ENCODE peak calls at places on chromosomes 11 and 22, in nine cellular contexts. One of them, this sample, is unnamed.

GRCh38 chr11:42762348-42762747 is 549.4 kb upstream of the API5 start:
- DNase-seq in A549: no peak
- DNase-seq in ovary: no peak
- DNase-seq in pancreas: no peak
- DNase-seq in HCT116: no peak
- DNase-seq in endothelial cell of umbilical vein: no peak
- DNase-seq in fibroblast of villous mesenchyme: no peak
- DNase-seq in astrocyte of the cerebellum: no peak
- DNase-seq in spleen: no peak
- DNase-seq in this sample: no peak

GRCh38 chr11:65559951-65560537 is 1.9 kb upstream of the LTBP3 start:
- DNase-seq in ovary: no peak
- DNase-seq in pancreas: no peak
- DNase-seq in endothelial cell of umbilical vein: peak; percentile 76
- DNase-seq in spleen: no peak
- DNase-seq in A549: peak; percentile 90
- DNase-seq in astrocyte of the cerebellum: no peak
- DNase-seq in fibroblast of villous mesenchyme: peak; percentile 23
- DNase-seq in HCT116: peak; percentile 89
- DNase-seq in this sample: no peak

GRCh38 chr11:117387992-117388765 is 60.5 kb downstream of the CEP164 start:
- DNase-seq in pancreas: no peak
- DNase-seq in astrocyte of the cerebellum: peak; percentile 38
- DNase-seq in ovary: no peak
- DNase-seq in endothelial cell of umbilical vein: no peak
- DNase-seq in A549: no peak
- DNase-seq in spleen: no peak
- DNase-seq in fibroblast of villous mesenchyme: peak; percentile 74
- DNase-seq in HCT116: no peak
- DNase-seq in this sample: peak; percentile 44

GRCh38 chr11:130830563-130830950 is 85.7 kb downstream of the SNX19 start:
- DNase-seq in ovary: peak; percentile 40
- DNase-seq in A549: no peak
- DNase-seq in pancreas: no peak
- DNase-seq in spleen: no peak
- DNase-seq in astrocyte of the cerebellum: no peak
- DNase-seq in endothelial cell of umbilical vein: no peak
- DNase-seq in fibroblast of villous mesenchyme: no peak
- DNase-seq in HCT116: no peak
- DNase-seq in this sample: no peak

GRCh38 chr11:130999086-130999485 is 82.8 kb upstream of the SNX19 start:
- DNase-seq in fibroblast of villous mesenchyme: peak; percentile 18
- DNase-seq in HCT116: no peak
- DNase-seq in pancreas: no peak
- DNase-seq in spleen: no peak
- DNase-seq in astrocyte of the cerebellum: no peak
- DNase-seq in A549: no peak
- DNase-seq in ovary: no peak
- DNase-seq in endothelial cell of umbilical vein: peak; percentile 64
- DNase-seq in this sample: no peak

GRCh38 chr11:36375348-36376314 is 79.5 kb downstream of the PRR5L start:
- DNase-seq in pancreas: no peak
- DNase-seq in HCT116: no peak
- DNase-seq in A549: no peak
- DNase-seq in endothelial cell of umbilical vein: peak; percentile 25
- DNase-seq in fibroblast of villous mesenchyme: peak; percentile 34
- DNase-seq in ovary: no peak
- DNase-seq in astrocyte of the cerebellum: no peak
- DNase-seq in spleen: no peak
- DNase-seq in this sample: no peak

GRCh38 chr11:62611705-62612365 is 740 bp downstream of the EML3 start:
- DNase-seq in endothelial cell of umbilical vein: peak; percentile 66
- DNase-seq in spleen: peak; percentile 84
- DNase-seq in HCT116: no peak
- DNase-seq in pancreas: no peak
- DNase-seq in A549: peak; percentile 48
- DNase-seq in fibroblast of villous mesenchyme: peak; percentile 55
- DNase-seq in astrocyte of the cerebellum: peak; percentile 43
- DNase-seq in ovary: peak; percentile 76
- DNase-seq in this sample: no peak

GRCh38 chr11:21988477-21988876 is 204.4 kb upstream of the ANO5 start:
- DNase-seq in ovary: no peak
- DNase-seq in HCT116: no peak
- DNase-seq in A549: peak; percentile 29
- DNase-seq in endothelial cell of umbilical vein: no peak
- DNase-seq in astrocyte of the cerebellum: no peak
- DNase-seq in pancreas: no peak
- DNase-seq in fibroblast of villous mesenchyme: no peak
- DNase-seq in spleen: no peak
- DNase-seq in this sample: no peak

GRCh38 chr11:59368238-59369022 is 9.7 kb downstream of the OR5AN1 start:
- DNase-seq in fibroblast of villous mesenchyme: no peak
- DNase-seq in endothelial cell of umbilical vein: no peak
- DNase-seq in astrocyte of the cerebellum: no peak
- DNase-seq in pancreas: no peak
- DNase-seq in HCT116: no peak
- DNase-seq in spleen: peak; percentile 58
- DNase-seq in A549: no peak
- DNase-seq in ovary: no peak
- DNase-seq in this sample: no peak

GRCh38 chr22:36386351-36386899 is 1.3 kb downstream of the MYH9 start:
- DNase-seq in astrocyte of the cerebellum: no peak
- DNase-seq in A549: peak; percentile 43
- DNase-seq in pancreas: peak; percentile 65
- DNase-seq in HCT116: no peak
- DNase-seq in ovary: no peak
- DNase-seq in endothelial cell of umbilical vein: peak; percentile 32
- DNase-seq in spleen: peak; percentile 89
- DNase-seq in fibroblast of villous mesenchyme: no peak
- DNase-seq in this sample: no peak

GRCh38 chr11:26914968-26915367 is 78.9 kb upstream of the FIBIN start:
- DNase-seq in spleen: no peak
- DNase-seq in astrocyte of the cerebellum: no peak
- DNase-seq in A549: no peak
- DNase-seq in endothelial cell of umbilical vein: no peak
- DNase-seq in HCT116: no peak
- DNase-seq in fibroblast of villous mesenchyme: no peak
- DNase-seq in ovary: no peak
- DNase-seq in pancreas: no peak
- DNase-seq in this sample: no peak

GRCh38 chr11:115348404-115348803 is 155.8 kb downstream of the CADM1 start:
- DNase-seq in ovary: no peak
- DNase-seq in fibroblast of villous mesenchyme: no peak
- DNase-seq in astrocyte of the cerebellum: no peak
- DNase-seq in HCT116: no peak
- DNase-seq in spleen: no peak
- DNase-seq in endothelial cell of umbilical vein: no peak
- DNase-seq in pancreas: no peak
- DNase-seq in A549: no peak
- DNase-seq in this sample: no peak

GRCh38 chr11:120991830-120992686 is 31.8 kb upstream of the TBCEL start:
- DNase-seq in spleen: no peak
- DNase-seq in astrocyte of the cerebellum: no peak
- DNase-seq in ovary: no peak
- DNase-seq in fibroblast of villous mesenchyme: no peak
- DNase-seq in A549: no peak
- DNase-seq in pancreas: no peak
- DNase-seq in HCT116: no peak
- DNase-seq in endothelial cell of umbilical vein: no peak
- DNase-seq in this sample: no peak

GRCh38 chr11:124938206-124938765 is 2.4 kb upstream of the HEPACAM start:
- DNase-seq in astrocyte of the cerebellum: no peak
- DNase-seq in pancreas: no peak
- DNase-seq in endothelial cell of umbilical vein: no peak
- DNase-seq in HCT116: no peak
- DNase-seq in fibroblast of villous mesenchyme: peak; percentile 33
- DNase-seq in A549: no peak
- DNase-seq in ovary: no peak
- DNase-seq in spleen: no peak
- DNase-seq in this sample: no peak

GRCh38 chr22:26362471-26362870 is 66.6 kb upstream of the ASPHD2 start:
- DNase-seq in fibroblast of villous mesenchyme: no peak
- DNase-seq in ovary: no peak
- DNase-seq in A549: no peak
- DNase-seq in endothelial cell of umbilical vein: no peak
- DNase-seq in spleen: no peak
- DNase-seq in pancreas: no peak
- DNase-seq in astrocyte of the cerebellum: no peak
- DNase-seq in HCT116: no peak
- DNase-seq in this sample: no peak

GRCh38 chr11:16186680-16187079 is 169.7 kb downstream of the SOX6 start:
- DNase-seq in ovary: no peak
- DNase-seq in fibroblast of villous mesenchyme: no peak
- DNase-seq in A549: no peak
- DNase-seq in spleen: no peak
- DNase-seq in pancreas: no peak
- DNase-seq in astrocyte of the cerebellum: no peak
- DNase-seq in HCT116: no peak
- DNase-seq in endothelial cell of umbilical vein: no peak
- DNase-seq in this sample: no peak

GRCh38 chr11:96481204-96481603 is 91.4 kb downstream of the JRKL start:
- DNase-seq in pancreas: no peak
- DNase-seq in astrocyte of the cerebellum: no peak
- DNase-seq in fibroblast of villous mesenchyme: no peak
- DNase-seq in HCT116: no peak
- DNase-seq in endothelial cell of umbilical vein: no peak
- DNase-seq in ovary: no peak
- DNase-seq in A549: no peak
- DNase-seq in spleen: no peak
- DNase-seq in this sample: no peak

DNA sequence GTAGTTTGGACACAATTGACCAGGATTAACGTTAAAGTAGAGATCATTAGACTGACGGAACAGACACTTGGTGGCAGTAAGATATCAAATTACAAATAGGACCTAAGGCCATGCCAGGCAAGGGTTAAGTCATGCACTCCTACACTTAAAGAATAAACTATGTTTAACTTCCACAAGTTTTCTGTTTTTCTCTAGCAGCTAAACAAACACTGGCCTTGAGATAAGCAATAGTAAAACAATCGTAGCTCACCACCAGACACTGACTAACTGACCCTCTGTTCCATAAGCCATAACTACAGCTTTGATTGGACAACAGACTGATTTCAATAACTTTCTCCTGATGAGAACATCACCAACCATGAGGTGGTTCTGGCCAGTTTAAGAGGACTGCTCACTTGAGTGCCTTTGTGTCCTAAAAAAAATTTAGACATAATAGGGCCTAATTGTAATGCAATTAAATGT is 2.0 kb upstream of the CEP126 start:
- DNase-seq in astrocyte of the cerebellum: no peak
- DNase-seq in ovary: no peak
- DNase-seq in HCT116: no peak
- DNase-seq in pancreas: no peak
- DNase-seq in fibroblast of villous mesenchyme: peak; percentile 53
- DNase-seq in A549: peak; percentile 68
- DNase-seq in endothelial cell of umbilical vein: peak; percentile 97
- DNase-seq in spleen: no peak
- DNase-seq in this sample: no peak
- TF ChIP-seq CTCF in astrocyte of the cerebellum: no peak
- TF ChIP-seq CTCF in ovary: no peak
- TF ChIP-seq CTCF in HCT116: no peak
- TF ChIP-seq CTCF in pancreas: no peak
- TF ChIP-seq CTCF in fibroblast of villous mesenchyme: no peak
- TF ChIP-seq CTCF in A549: peak; percentile 18
- TF ChIP-seq CTCF in endothelial cell of umbilical vein: no peak
- TF ChIP-seq CTCF in spleen: no peak
- TF ChIP-seq CTCF in this sample: no peak

GRCh38 chr11:70567680-70568503 is 169.6 kb downstream of the CTTN start:
- DNase-seq in spleen: peak; percentile 68
- DNase-seq in astrocyte of the cerebellum: no peak
- DNase-seq in ovary: peak; percentile 39
- DNase-seq in HCT116: no peak
- DNase-seq in fibroblast of villous mesenchyme: peak; percentile 36
- DNase-seq in endothelial cell of umbilical vein: no peak
- DNase-seq in A549: no peak
- DNase-seq in pancreas: no peak
- DNase-seq in this sample: no peak
- TF ChIP-seq CTCF in spleen: no peak
- TF ChIP-seq CTCF in astrocyte of the cerebellum: no peak
- TF ChIP-seq CTCF in ovary: no peak
- TF ChIP-seq CTCF in HCT116: no peak
- TF ChIP-seq CTCF in fibroblast of villous mesenchyme: no peak
- TF ChIP-seq CTCF in endothelial cell of umbilical vein: no peak
- TF ChIP-seq CTCF in A549: no peak
- TF ChIP-seq CTCF in pancreas: no peak
- TF ChIP-seq CTCF in this sample: no peak

GRCh38 chr11:30411383-30411782 is 88.5 kb downstream of the ARL14EP start:
- DNase-seq in spleen: no peak
- DNase-seq in astrocyte of the cerebellum: no peak
- DNase-seq in endothelial cell of umbilical vein: no peak
- DNase-seq in ovary: no peak
- DNase-seq in pancreas: no peak
- DNase-seq in A549: no peak
- DNase-seq in HCT116: no peak
- DNase-seq in fibroblast of villous mesenchyme: no peak
- DNase-seq in this sample: no peak
- TF ChIP-seq CTCF in spleen: no peak
- TF ChIP-seq CTCF in astrocyte of the cerebellum: no peak
- TF ChIP-seq CTCF in endothelial cell of umbilical vein: no peak
- TF ChIP-seq CTCF in ovary: no peak
- TF ChIP-seq CTCF in pancreas: no peak
- TF ChIP-seq CTCF in A549: no peak
- TF ChIP-seq CTCF in HCT116: no peak
- TF ChIP-seq CTCF in fibroblast of villous mesenchyme: no peak
- TF ChIP-seq CTCF in this sample: no peak

DNA sequence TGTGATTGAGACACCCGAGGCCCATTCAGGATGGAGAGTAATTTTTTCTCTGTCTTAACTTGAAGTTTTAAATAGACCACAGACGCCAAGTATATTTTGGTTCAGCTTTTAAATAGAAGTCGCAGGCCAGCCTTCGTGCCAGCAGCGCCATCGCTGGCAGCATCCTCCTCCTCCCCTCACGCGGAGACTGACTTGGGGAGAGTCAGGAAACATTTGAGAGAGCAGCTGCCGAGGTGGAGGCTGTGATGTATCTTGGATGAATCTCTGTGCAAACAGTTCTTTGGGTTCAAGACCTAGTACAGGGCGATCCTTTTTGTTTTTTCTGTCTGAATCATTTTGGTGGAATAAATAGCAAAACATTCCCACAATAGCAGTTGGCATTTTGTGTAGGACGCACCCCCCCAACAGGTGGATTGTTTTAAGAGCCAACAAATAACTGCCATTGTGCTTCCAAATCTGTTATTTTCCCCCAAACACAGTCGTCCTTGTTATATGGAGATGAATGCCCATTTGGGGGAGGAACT is 920 bp upstream of the DMC1 start:
- DNase-seq in pancreas: peak; percentile 24
- DNase-seq in endothelial cell of umbilical vein: no peak
- DNase-seq in astrocyte of the cerebellum: no peak
- DNase-seq in ovary: no peak
- DNase-seq in fibroblast of villous mesenchyme: no peak
- DNase-seq in HCT116: peak; percentile 7
- DNase-seq in spleen: peak; percentile 78
- DNase-seq in A549: peak; percentile 28
- DNase-seq in this sample: no peak
- TF ChIP-seq CTCF in pancreas: no peak
- TF ChIP-seq CTCF in endothelial cell of umbilical vein: no peak
- TF ChIP-seq CTCF in astrocyte of the cerebellum: no peak
- TF ChIP-seq CTCF in ovary: no peak
- TF ChIP-seq CTCF in fibroblast of villous mesenchyme: no peak
- TF ChIP-seq CTCF in HCT116: peak; percentile 15
- TF ChIP-seq CTCF in spleen: no peak
- TF ChIP-seq CTCF in A549: no peak
- TF ChIP-seq CTCF in this sample: peak; percentile 12

GRCh38 chr22:22692707-22693530 is 48.5 kb downstream of the GGTLC2 start:
- DNase-seq in astrocyte of the cerebellum: no peak
- DNase-seq in ovary: peak; percentile 32
- DNase-seq in endothelial cell of umbilical vein: peak; percentile 36
- DNase-seq in fibroblast of villous mesenchyme: peak; percentile 55
- DNase-seq in pancreas: peak; percentile 77
- DNase-seq in spleen: peak; percentile 89
- DNase-seq in A549: peak; percentile 69
- DNase-seq in HCT116: no peak
- DNase-seq in this sample: no peak
- TF ChIP-seq CTCF in astrocyte of the cerebellum: peak; percentile 50
- TF ChIP-seq CTCF in ovary: peak; percentile 26
- TF ChIP-seq CTCF in endothelial cell of umbilical vein: peak; percentile 50
- TF ChIP-seq CTCF in fibroblast of villous mesenchyme: peak; percentile 56
- TF ChIP-seq CTCF in pancreas: peak; percentile 82
- TF ChIP-seq CTCF in spleen: peak; percentile 57
- TF ChIP-seq CTCF in A549: peak; percentile 67
- TF ChIP-seq CTCF in HCT116: peak; percentile 69
- TF ChIP-seq CTCF in this sample: peak; percentile 32